ENCODE peak calls at places on chromosomes 16 and 17, in eight cellular contexts. R, Y, M, L, O, K, I and F are unnamed samples.

GRCh38 chr17:47204722-47205418 is 4.3 kb upstream of the MYL4 start:
- DNase-seq in R (no peak), Y (no peak), M (no peak), L (no peak), O (peak), K (peak), I (peak), F (no peak)

GRCh38 chr17:42459983-42460300 is 1.3 kb downstream of the ATP6V0A1 start:
- DNase-seq in R (no peak), Y (no peak), M (peak), L (peak), O (no peak), K (no peak), I (peak), F (no peak)

GRCh38 chr17:42814633-42815399 is 9.3 kb downstream of the BECN1 start:
- DNase-seq in R (no peak), Y (no peak), M (no peak), L (no peak), O (no peak), K (no peak), I (peak), F (no peak)

GRCh38 chr17:65558683-65559311 is 2.7 kb downstream of the AXIN2 start:
- DNase-seq in R (no peak), Y (no peak), M (peak), L (no peak), O (no peak), K (no peak), I (no peak), F (no peak)

GRCh38 chr16:85093705-85094104 is 18.6 kb downstream of the CIBAR2 start:
- DNase-seq in R (no peak), Y (no peak), M (no peak), L (no peak), O (no peak), K (no peak), I (no peak), F (no peak)

GRCh38 chr16:717651-718245 is 2.8 kb downstream of the METRN start:
- DNase-seq in R (no peak), Y (no peak), M (peak), L (no peak), O (no peak), K (no peak), I (no peak), F (no peak)

GRCh38 chr16:9528680-9529079 is 437.2 kb downstream of the HAPSTR1 start:
- DNase-seq in R (no peak), Y (no peak), M (no peak), L (no peak), O (no peak), K (no peak), I (no peak), F (no peak)

GRCh38 chr16:8110572-8111514 is 479.5 kb downstream of the TMEM114 start:
- DNase-seq in R (no peak), Y (no peak), M (no peak), L (no peak), O (no peak), K (no peak), I (no peak), F (no peak)

GRCh38 chr17:27414686-27415085 is 41.6 kb upstream of the KSR1 start:
- DNase-seq in R (peak), Y (peak), M (no peak), L (no peak), O (no peak), K (no peak), I (no peak), F (no peak)

GRCh38 chr17:49001671-49002070 is 4.5 kb downstream of the IGF2BP1 start:
- DNase-seq in R (no peak), Y (no peak), M (no peak), L (no peak), O (no peak), K (no peak), I (no peak), F (no peak)

GRCh38 chr17:37082461-37082860 is 133.7 kb downstream of the AATF start:
- DNase-seq in R (no peak), Y (no peak), M (no peak), L (no peak), O (no peak), K (no peak), I (no peak), F (no peak)
- TF ChIP-seq CTCF in R (no peak), Y (no peak), M (no peak), L (peak), O (no peak), K (no peak), I (no peak), F (no peak)

DNA sequence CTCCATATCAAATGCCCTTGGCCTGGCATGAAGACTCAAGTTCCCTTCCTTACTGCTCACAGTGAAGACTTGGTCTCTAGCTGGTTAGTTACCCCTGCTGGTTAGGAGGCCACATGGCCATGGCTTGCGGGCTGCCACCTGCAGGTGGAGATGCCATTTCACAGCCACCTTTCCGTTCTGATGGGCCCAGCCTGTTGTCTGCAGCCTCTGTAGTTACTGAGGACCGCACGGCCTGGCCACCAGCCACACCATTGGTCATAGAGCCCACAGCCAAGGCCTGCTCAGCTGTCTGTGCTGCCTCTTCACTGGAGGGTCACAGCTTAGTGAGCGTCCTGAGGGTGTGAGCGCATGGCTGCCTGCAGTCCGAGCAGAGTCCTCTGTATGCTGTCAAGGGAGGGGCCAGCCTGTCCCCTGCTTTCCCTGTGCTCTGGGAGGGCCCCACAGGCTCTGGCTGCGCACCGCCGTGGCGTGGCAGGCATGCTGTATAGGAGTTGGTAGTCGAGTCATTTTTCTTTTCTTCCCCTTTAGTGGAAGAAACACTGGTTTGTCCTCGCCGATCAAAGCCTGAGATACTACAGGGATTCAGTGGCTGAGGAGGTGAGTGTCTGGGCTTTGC is 59.2 kb downstream of the PLD6 start:
- DNase-seq in R (no peak), Y (no peak), M (peak), L (no peak), O (no peak), K (no peak), I (peak), F (no peak)
- TF ChIP-seq CTCF in R (no peak), Y (peak), M (peak), L (peak), O (peak), K (no peak), I (peak), F (peak)

DNA sequence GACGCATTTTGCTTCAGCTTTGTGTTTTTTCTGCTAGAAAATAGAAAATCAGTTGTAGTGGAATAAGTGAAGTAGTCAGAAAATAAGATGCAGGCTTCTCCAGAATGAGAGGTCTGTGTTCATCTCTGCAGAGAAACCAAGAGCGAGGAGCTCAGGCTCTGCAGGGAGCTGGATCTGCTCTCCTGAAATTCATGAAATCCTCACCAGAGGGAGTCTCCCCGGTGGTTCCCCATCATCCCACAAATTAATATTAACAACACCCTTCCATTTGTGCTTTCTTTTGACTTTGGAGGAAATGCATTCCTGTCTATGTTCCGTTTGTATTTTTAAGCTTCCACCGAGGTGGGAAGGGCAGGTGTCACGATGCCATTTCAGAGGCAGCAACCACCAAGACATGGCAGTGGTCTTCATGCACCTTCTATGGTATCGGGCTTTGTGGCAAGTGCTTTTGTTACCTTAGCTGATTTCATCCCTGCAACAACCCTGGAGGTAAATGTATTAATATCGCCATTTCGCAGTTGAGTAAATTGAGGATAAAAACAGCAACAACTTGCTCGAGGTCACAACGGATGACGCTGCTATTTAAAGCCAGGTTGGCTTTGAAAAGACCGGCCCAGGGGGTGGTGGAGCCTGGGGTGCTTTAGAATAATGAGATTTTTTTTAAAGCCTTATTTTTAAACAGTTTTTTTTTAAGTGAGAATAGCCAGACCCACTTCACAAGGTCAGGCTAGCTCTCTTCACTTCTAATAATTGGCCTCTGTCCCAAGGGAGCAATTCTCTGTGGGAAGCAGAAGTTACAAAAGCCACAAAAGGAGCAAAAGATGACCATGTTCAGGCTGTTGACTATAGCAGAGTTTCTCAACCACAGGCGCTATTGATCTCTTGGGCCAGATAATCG is 367.6 kb upstream of the ERCC4 start:
- DNase-seq in R (no peak), Y (no peak), M (no peak), L (no peak), O (no peak), K (no peak), I (no peak), F (no peak)
- TF ChIP-seq CTCF in R (no peak), Y (peak), M (peak), L (no peak), O (no peak), K (no peak), I (no peak), F (peak)

GRCh38 chr17:58096892-58097291 is 13.7 kb downstream of the DYNLL2 start:
- DNase-seq in R (no peak), Y (no peak), M (no peak), L (no peak), O (no peak), K (no peak), I (no peak), F (no peak)

GRCh38 chr17:58097384-58098088 is 14.3 kb downstream of the DYNLL2 start:
- DNase-seq in R (no peak), Y (peak), M (no peak), L (no peak), O (no peak), K (no peak), I (no peak), F (no peak)

GRCh38 chr17:58105093-58105492 is 21.9 kb downstream of the DYNLL2 start:
- DNase-seq in R (no peak), Y (no peak), M (no peak), L (no peak), O (no peak), K (no peak), I (no peak), F (no peak)

GRCh38 chr17:58100506-58100905 is 17.3 kb downstream of the DYNLL2 start:
- DNase-seq in R (no peak), Y (no peak), M (no peak), L (no peak), O (no peak), K (no peak), I (no peak), F (no peak)
- TF ChIP-seq CTCF in R (no peak), Y (no peak), M (no peak), L (no peak), O (no peak), K (no peak), I (no peak), F (no peak)